ENCODE peak calls at places on chromosomes 2 and 18, in six cellular contexts. One of them, this sample, is unnamed.

GRCh38 chr2:96527052-96527964 is 9.2 kb upstream of the ARID5A start:
- DNase-seq in mammary epithelial cell: no peak
- DNase-seq in body of pancreas: no peak
- DNase-seq in naive thymus-derived CD4-positive, alpha-beta T cell: peak; percentile 45
- DNase-seq in fibroblast of lung: peak; percentile 47
- DNase-seq in left ventricle myocardium inferior: no peak
- DNase-seq in this sample: no peak

GRCh38 chr2:63059434-63060078 is 8.9 kb downstream of the OTX1 start:
- DNase-seq in mammary epithelial cell: no peak
- DNase-seq in fibroblast of lung: no peak
- DNase-seq in naive thymus-derived CD4-positive, alpha-beta T cell: no peak
- DNase-seq in left ventricle myocardium inferior: no peak
- DNase-seq in body of pancreas: no peak
- DNase-seq in this sample: no peak

GRCh38 chr2:237927986-237928385 is 38.8 kb upstream of the UBE2F start:
- DNase-seq in mammary epithelial cell: no peak
- DNase-seq in fibroblast of lung: no peak
- DNase-seq in naive thymus-derived CD4-positive, alpha-beta T cell: no peak
- DNase-seq in body of pancreas: no peak
- DNase-seq in left ventricle myocardium inferior: no peak
- DNase-seq in this sample: no peak

GRCh38 chr2:173962036-173962435 is 3.1 kb downstream of the SP3 start:
- DNase-seq in mammary epithelial cell: no peak
- DNase-seq in fibroblast of lung: peak; percentile 41
- DNase-seq in naive thymus-derived CD4-positive, alpha-beta T cell: no peak
- DNase-seq in left ventricle myocardium inferior: no peak
- DNase-seq in body of pancreas: no peak
- DNase-seq in this sample: no peak

GRCh38 chr2:234288974-234289455 is 207.9 kb downstream of the ARL4C start:
- DNase-seq in body of pancreas: peak; percentile 61
- DNase-seq in fibroblast of lung: peak; percentile 53
- DNase-seq in mammary epithelial cell: peak; percentile 24
- DNase-seq in left ventricle myocardium inferior: peak; percentile 51
- DNase-seq in naive thymus-derived CD4-positive, alpha-beta T cell: peak; percentile 81
- DNase-seq in this sample: peak; percentile 70

GRCh38 chr2:60551241-60552095 is 2.0 kb downstream of the BCL11A start:
- DNase-seq in mammary epithelial cell: peak; percentile 50
- DNase-seq in fibroblast of lung: peak; percentile 51
- DNase-seq in body of pancreas: peak; percentile 81
- DNase-seq in naive thymus-derived CD4-positive, alpha-beta T cell: peak; percentile 28
- DNase-seq in left ventricle myocardium inferior: no peak
- DNase-seq in this sample: no peak

GRCh38 chr2:218898109-218898878 is 17.6 kb downstream of the WNT10A start:
- DNase-seq in fibroblast of lung: peak; percentile 38
- DNase-seq in mammary epithelial cell: peak; percentile 36
- DNase-seq in naive thymus-derived CD4-positive, alpha-beta T cell: peak; percentile 83
- DNase-seq in left ventricle myocardium inferior: peak; percentile 67
- DNase-seq in body of pancreas: peak; percentile 75
- DNase-seq in this sample: peak; percentile 73

GRCh38 chr18:50803579-50803978 is 16.2 kb downstream of the MRO start:
- DNase-seq in fibroblast of lung: no peak
- DNase-seq in mammary epithelial cell: no peak
- DNase-seq in naive thymus-derived CD4-positive, alpha-beta T cell: no peak
- DNase-seq in left ventricle myocardium inferior: no peak
- DNase-seq in body of pancreas: peak; percentile 72
- DNase-seq in this sample: no peak

DNA sequence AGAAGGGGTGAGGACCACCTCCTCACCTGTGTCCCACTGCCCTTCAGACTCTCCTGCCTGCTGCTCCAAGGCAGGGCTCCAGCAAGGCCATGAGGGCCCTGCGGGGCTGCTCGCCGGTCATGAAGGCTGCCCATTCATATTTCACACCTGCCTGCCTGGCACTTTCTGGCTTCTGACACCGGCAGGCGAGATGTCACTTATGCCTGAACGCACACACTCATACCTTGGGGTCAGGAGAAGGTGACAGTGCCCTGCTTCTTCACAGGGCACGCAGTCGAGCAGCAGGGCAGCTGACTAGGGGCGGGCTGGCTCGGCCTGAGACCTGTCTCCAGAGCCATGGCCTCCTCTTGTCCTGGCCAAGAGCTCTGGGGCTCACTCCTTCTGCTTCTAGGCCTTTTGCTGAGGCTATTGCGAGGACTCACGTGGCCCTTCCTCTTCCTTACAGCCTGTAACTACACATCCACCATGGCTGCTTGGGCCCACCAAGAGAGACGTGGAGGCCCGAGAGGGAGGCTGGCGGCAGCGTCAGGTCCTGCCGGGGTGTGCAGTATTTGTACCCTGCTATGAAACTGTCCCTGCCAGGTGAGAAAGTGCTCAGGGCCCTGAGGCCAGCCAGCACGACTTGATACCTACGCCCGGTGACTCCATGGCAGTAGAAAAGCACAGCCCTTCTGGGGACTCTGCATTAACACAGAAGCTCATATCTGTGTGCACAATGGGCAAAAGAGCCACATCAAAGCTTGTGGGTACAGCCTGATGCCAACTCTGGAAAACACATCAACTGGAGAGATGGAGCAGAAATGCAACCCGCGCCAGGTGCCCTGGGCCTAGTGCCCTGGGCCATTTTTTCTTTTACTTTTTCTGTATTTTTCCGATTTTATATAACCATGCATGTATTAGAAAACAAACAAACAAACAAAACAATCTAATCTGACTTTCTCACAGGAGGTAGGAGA is 30.6 kb downstream of the HS6ST1 start:
- DNase-seq in naive thymus-derived CD4-positive, alpha-beta T cell: no peak
- DNase-seq in fibroblast of lung: no peak
- DNase-seq in mammary epithelial cell: no peak
- DNase-seq in left ventricle myocardium inferior: peak; percentile 11
- DNase-seq in body of pancreas: no peak
- DNase-seq in this sample: no peak
- H3K4me1 ChIP-seq in naive thymus-derived CD4-positive, alpha-beta T cell: no peaks in the 10 kb centered on the region
- H3K4me1 ChIP-seq in fibroblast of lung: no peaks in the 10 kb centered on the region
- H3K4me1 ChIP-seq in mammary epithelial cell: peaks cover 19% of the 10 kb centered on the region
- H3K4me1 ChIP-seq in left ventricle myocardium inferior: peaks cover 86% of the 10 kb centered on the region
- H3K4me1 ChIP-seq in body of pancreas: peaks cover 42% of the 10 kb centered on the region
- H3K4me1 ChIP-seq in this sample: no peaks in the 10 kb centered on the region

DNA sequence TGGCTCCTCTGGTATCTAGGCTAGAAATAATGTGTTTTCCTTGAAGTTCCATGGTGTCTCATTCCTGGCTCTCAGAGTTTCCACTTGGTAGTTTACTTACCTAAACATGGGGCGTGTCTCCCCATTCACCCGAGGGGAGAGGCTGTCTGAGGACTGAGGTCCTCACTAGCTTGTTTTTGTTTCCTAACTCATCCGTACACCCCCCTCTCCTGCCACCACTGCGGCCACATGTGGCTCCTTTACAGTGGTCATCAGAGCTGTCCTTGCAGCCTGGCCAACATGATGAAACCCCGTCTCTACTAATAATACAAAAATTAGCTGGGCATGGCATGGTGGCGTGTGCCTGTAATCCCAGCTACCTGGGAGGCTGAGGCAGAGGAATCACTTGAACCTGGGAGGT is 106.0 kb downstream of the ASAP2 start:
- DNase-seq in fibroblast of lung: no peak
- DNase-seq in left ventricle myocardium inferior: no peak
- DNase-seq in naive thymus-derived CD4-positive, alpha-beta T cell: no peak
- DNase-seq in mammary epithelial cell: peak; percentile 17
- DNase-seq in body of pancreas: no peak
- DNase-seq in this sample: no peak
- H3K4me1 ChIP-seq in fibroblast of lung: peaks cover 18% of the 10 kb centered on the region
- H3K4me1 ChIP-seq in left ventricle myocardium inferior: peaks cover 42% of the 10 kb centered on the region
- H3K4me1 ChIP-seq in naive thymus-derived CD4-positive, alpha-beta T cell: no peaks in the 10 kb centered on the region
- H3K4me1 ChIP-seq in mammary epithelial cell: peaks cover 57% of the 10 kb centered on the region
- H3K4me1 ChIP-seq in body of pancreas: peaks cover 15% of the 10 kb centered on the region
- H3K4me1 ChIP-seq in this sample: no peaks in the 10 kb centered on the region

GRCh38 chr2:129907256-129907973 is 72.1 kb upstream of the RAB6C start:
- DNase-seq in body of pancreas: no peak
- DNase-seq in naive thymus-derived CD4-positive, alpha-beta T cell: no peak
- DNase-seq in left ventricle myocardium inferior: no peak
- DNase-seq in mammary epithelial cell: no peak
- DNase-seq in fibroblast of lung: no peak
- DNase-seq in this sample: no peak
- H3K4me1 ChIP-seq in body of pancreas: no peaks in the 10 kb centered on the region
- H3K4me1 ChIP-seq in naive thymus-derived CD4-positive, alpha-beta T cell: no peaks in the 10 kb centered on the region
- H3K4me1 ChIP-seq in left ventricle myocardium inferior: no peaks in the 10 kb centered on the region
- H3K4me1 ChIP-seq in mammary epithelial cell: no peaks in the 10 kb centered on the region
- H3K4me1 ChIP-seq in fibroblast of lung: no peaks in the 10 kb centered on the region
- H3K4me1 ChIP-seq in this sample: no peaks in the 10 kb centered on the region

DNA sequence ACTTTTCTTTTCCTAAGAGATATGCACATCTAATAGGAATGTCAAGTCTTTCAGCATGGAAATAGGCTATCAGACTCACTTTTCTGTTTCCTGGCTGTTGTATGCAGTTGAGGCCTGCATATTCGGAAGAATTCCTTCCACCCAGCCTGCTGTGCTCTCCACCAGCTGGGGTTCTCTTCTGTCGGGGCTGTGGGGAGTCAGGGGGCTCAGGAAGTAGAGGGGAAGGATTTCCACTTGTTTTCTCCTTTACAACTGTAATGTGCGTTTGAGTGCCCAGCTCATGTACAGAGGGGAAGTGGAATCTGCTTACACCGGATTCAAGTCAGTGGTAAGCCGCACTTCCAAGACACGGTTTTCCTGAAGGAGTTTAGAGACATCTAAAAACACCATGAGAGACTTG is 90.2 kb downstream of the MTCL1 start:
- DNase-seq in mammary epithelial cell: no peak
- DNase-seq in left ventricle myocardium inferior: no peak
- DNase-seq in naive thymus-derived CD4-positive, alpha-beta T cell: no peak
- DNase-seq in fibroblast of lung: no peak
- DNase-seq in body of pancreas: no peak
- DNase-seq in this sample: no peak
- H3K4me1 ChIP-seq in mammary epithelial cell: peaks cover 50% of the 10 kb centered on the region
- H3K4me1 ChIP-seq in left ventricle myocardium inferior: no peaks in the 10 kb centered on the region
- H3K4me1 ChIP-seq in naive thymus-derived CD4-positive, alpha-beta T cell: no peaks in the 10 kb centered on the region
- H3K4me1 ChIP-seq in fibroblast of lung: peaks cover 31% of the 10 kb centered on the region
- H3K4me1 ChIP-seq in body of pancreas: peaks cover 39% of the 10 kb centered on the region
- H3K4me1 ChIP-seq in this sample: no peaks in the 10 kb centered on the region